ENCODE peak calls at places on chromosome 5, in nine cellular contexts. One of them, this sample, is unnamed.

GRCh38 chr5:90590-91547 is 1.1 kb upstream of the PLEKHG4B start:
- DNase-seq in neural progenitor cell: no peak
- DNase-seq in prostate gland: peak; percentile 15
- DNase-seq in mucosa of descending colon: no peak
- DNase-seq in HFF-Myc: no peak
- DNase-seq in epithelial cell of proximal tubule: no peak
- DNase-seq in heart right ventricle: no peak
- DNase-seq in fibroblast of the aortic adventitia: no peak
- DNase-seq in GM12865: no peak
- DNase-seq in this sample: no peak

GRCh38 chr5:10123254-10123989 is 126.3 kb downstream of the ATPSCKMT start:
- DNase-seq in neural progenitor cell: no peak
- DNase-seq in prostate gland: no peak
- DNase-seq in mucosa of descending colon: no peak
- DNase-seq in HFF-Myc: no peak
- DNase-seq in epithelial cell of proximal tubule: no peak
- DNase-seq in heart right ventricle: no peak
- DNase-seq in fibroblast of the aortic adventitia: no peak
- DNase-seq in GM12865: no peak
- DNase-seq in this sample: no peak

GRCh38 chr5:154850255-154851062 is at the start of gene FAXDC2:
- DNase-seq in neural progenitor cell: peak; percentile 75
- DNase-seq in prostate gland: peak; percentile 71
- DNase-seq in mucosa of descending colon: no peak
- DNase-seq in HFF-Myc: peak; percentile 80
- DNase-seq in epithelial cell of proximal tubule: no peak
- DNase-seq in heart right ventricle: peak; percentile 69
- DNase-seq in fibroblast of the aortic adventitia: peak; percentile 89
- DNase-seq in GM12865: no peak
- DNase-seq in this sample: peak; percentile 87

GRCh38 chr5:90133941-90134340 is 275.6 kb downstream of the CETN3 start:
- DNase-seq in neural progenitor cell: no peak
- DNase-seq in prostate gland: no peak
- DNase-seq in mucosa of descending colon: no peak
- DNase-seq in HFF-Myc: no peak
- DNase-seq in epithelial cell of proximal tubule: no peak
- DNase-seq in heart right ventricle: no peak
- DNase-seq in fibroblast of the aortic adventitia: no peak
- DNase-seq in GM12865: no peak
- DNase-seq in this sample: no peak

GRCh38 chr5:134043793-134044525 is 39.2 kb upstream of the VDAC1 start:
- DNase-seq in neural progenitor cell: no peak
- DNase-seq in prostate gland: no peak
- DNase-seq in mucosa of descending colon: no peak
- DNase-seq in HFF-Myc: no peak
- DNase-seq in epithelial cell of proximal tubule: no peak
- DNase-seq in heart right ventricle: no peak
- DNase-seq in fibroblast of the aortic adventitia: no peak
- DNase-seq in GM12865: no peak
- DNase-seq in this sample: no peak

GRCh38 chr5:122458278-122458872 is 146.3 kb downstream of the SNCAIP start:
- DNase-seq in neural progenitor cell: peak; percentile 49
- DNase-seq in prostate gland: no peak
- DNase-seq in mucosa of descending colon: no peak
- DNase-seq in HFF-Myc: no peak
- DNase-seq in epithelial cell of proximal tubule: no peak
- DNase-seq in heart right ventricle: no peak
- DNase-seq in fibroblast of the aortic adventitia: peak; percentile 32
- DNase-seq in GM12865: peak; percentile 38
- DNase-seq in this sample: no peak

GRCh38 chr5:15021286-15022046 is 149.9 kb upstream of the ANKH start:
- DNase-seq in neural progenitor cell: no peak
- DNase-seq in prostate gland: no peak
- DNase-seq in mucosa of descending colon: no peak
- DNase-seq in HFF-Myc: no peak
- DNase-seq in epithelial cell of proximal tubule: no peak
- DNase-seq in heart right ventricle: no peak
- DNase-seq in fibroblast of the aortic adventitia: peak; percentile 94
- DNase-seq in GM12865: no peak
- DNase-seq in this sample: peak; percentile 75

GRCh38 chr5:14107536-14107935 is 35.6 kb upstream of the TRIO start:
- DNase-seq in neural progenitor cell: no peak
- DNase-seq in prostate gland: no peak
- DNase-seq in mucosa of descending colon: no peak
- DNase-seq in HFF-Myc: no peak
- DNase-seq in epithelial cell of proximal tubule: no peak
- DNase-seq in heart right ventricle: no peak
- DNase-seq in fibroblast of the aortic adventitia: no peak
- DNase-seq in GM12865: no peak
- DNase-seq in this sample: no peak

GRCh38 chr5:88145603-88146467 is 122.8 kb downstream of the TMEM161B start:
- DNase-seq in neural progenitor cell: peak; percentile 67
- DNase-seq in prostate gland: no peak
- DNase-seq in mucosa of descending colon: no peak
- DNase-seq in HFF-Myc: no peak
- DNase-seq in epithelial cell of proximal tubule: no peak
- DNase-seq in heart right ventricle: no peak
- DNase-seq in fibroblast of the aortic adventitia: no peak
- DNase-seq in GM12865: peak; percentile 8
- DNase-seq in this sample: peak; percentile 41

GRCh38 chr5:2660305-2660704 is 91.2 kb downstream of the IRX2 start:
- DNase-seq in neural progenitor cell: peak; percentile 40
- DNase-seq in prostate gland: no peak
- DNase-seq in mucosa of descending colon: no peak
- DNase-seq in HFF-Myc: no peak
- DNase-seq in epithelial cell of proximal tubule: no peak
- DNase-seq in heart right ventricle: no peak
- DNase-seq in fibroblast of the aortic adventitia: no peak
- DNase-seq in GM12865: no peak
- DNase-seq in this sample: no peak

GRCh38 chr5:23330726-23331125 is 176.7 kb upstream of the PRDM9 start:
- DNase-seq in neural progenitor cell: no peak
- DNase-seq in prostate gland: no peak
- DNase-seq in mucosa of descending colon: no peak
- DNase-seq in HFF-Myc: no peak
- DNase-seq in epithelial cell of proximal tubule: no peak
- DNase-seq in heart right ventricle: no peak
- DNase-seq in fibroblast of the aortic adventitia: no peak
- DNase-seq in GM12865: no peak
- DNase-seq in this sample: no peak

GRCh38 chr5:23332650-23333251 is 174.7 kb upstream of the PRDM9 start:
- DNase-seq in neural progenitor cell: peak; percentile 48
- DNase-seq in prostate gland: no peak
- DNase-seq in mucosa of descending colon: no peak
- DNase-seq in HFF-Myc: no peak
- DNase-seq in epithelial cell of proximal tubule: no peak
- DNase-seq in heart right ventricle: no peak
- DNase-seq in fibroblast of the aortic adventitia: no peak
- DNase-seq in GM12865: no peak
- DNase-seq in this sample: peak; percentile 7
- TF ChIP-seq CTCF in neural progenitor cell: peak; percentile 64
- TF ChIP-seq CTCF in prostate gland: no peak
- TF ChIP-seq CTCF in mucosa of descending colon: no peak
- TF ChIP-seq CTCF in HFF-Myc: no peak
- TF ChIP-seq CTCF in epithelial cell of proximal tubule: peak; percentile 68
- TF ChIP-seq CTCF in heart right ventricle: peak; percentile 44
- TF ChIP-seq CTCF in fibroblast of the aortic adventitia: no peak
- TF ChIP-seq CTCF in GM12865: no peak
- TF ChIP-seq CTCF in this sample: no peak

DNA sequence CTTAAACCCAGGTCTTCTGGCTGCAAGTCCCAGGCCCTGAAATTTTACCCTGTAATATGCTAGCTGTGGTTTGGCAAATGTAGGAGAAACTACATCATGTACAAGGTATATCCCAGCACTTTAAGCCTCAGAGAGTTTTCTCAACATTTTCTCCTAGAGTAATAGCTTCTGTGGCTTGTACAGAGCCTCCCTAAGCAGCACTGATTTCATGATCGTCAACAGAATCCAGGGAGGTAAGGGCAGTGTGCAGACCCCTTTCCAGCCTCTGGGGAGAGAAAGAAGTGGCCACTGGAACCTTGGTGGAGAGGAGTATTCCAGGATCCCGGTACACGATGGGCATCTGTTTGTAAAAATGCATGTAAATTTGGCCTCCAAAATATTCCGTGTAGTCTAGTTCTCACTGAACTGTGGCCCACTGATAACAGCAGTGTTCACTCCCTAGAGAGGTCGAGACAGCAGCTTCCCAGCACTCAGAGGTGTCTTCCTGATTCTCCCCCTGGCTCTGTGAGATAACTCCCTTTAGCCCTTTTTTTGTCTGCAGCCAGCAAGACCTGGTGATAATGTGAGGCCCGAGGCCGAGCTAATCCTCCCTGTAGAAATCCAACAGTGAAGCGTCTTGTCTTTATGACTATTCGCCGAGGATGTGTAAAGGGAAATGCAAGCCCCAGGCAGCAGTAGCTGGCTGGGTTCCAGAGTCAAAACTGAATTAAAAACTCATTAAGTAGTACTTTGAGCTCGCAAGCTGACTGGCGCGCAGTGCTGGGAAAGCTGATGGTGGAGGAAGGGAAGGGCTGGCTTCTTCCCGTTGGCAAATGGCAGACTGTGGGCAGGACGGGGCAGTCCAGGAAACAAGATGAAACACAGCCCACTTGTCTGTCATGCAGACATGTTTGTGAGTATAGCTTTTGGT is 59.0 kb downstream of the MAP1B start:
- DNase-seq in neural progenitor cell: peak; percentile 80
- DNase-seq in prostate gland: peak; percentile 65
- DNase-seq in mucosa of descending colon: no peak
- DNase-seq in HFF-Myc: no peak
- DNase-seq in epithelial cell of proximal tubule: no peak
- DNase-seq in heart right ventricle: peak; percentile 36
- DNase-seq in fibroblast of the aortic adventitia: peak; percentile 70
- DNase-seq in GM12865: no peak
- DNase-seq in this sample: peak; percentile 93
- H3K4me3 ChIP-seq in neural progenitor cell: peak overlapping the region; percentile 9
- H3K4me3 ChIP-seq in prostate gland: no peak overlapping the region
- H3K4me3 ChIP-seq in mucosa of descending colon: no peak overlapping the region
- H3K4me3 ChIP-seq in HFF-Myc: no peak overlapping the region
- H3K4me3 ChIP-seq in epithelial cell of proximal tubule: peak overlapping the region; percentile 18
- H3K4me3 ChIP-seq in heart right ventricle: peak overlapping the region; percentile 15
- H3K4me3 ChIP-seq in fibroblast of the aortic adventitia: no peak overlapping the region
- H3K4me3 ChIP-seq in GM12865: no peak overlapping the region
- H3K4me3 ChIP-seq in this sample: no peak overlapping the region

GRCh38 chr5:93890657-93891056 is 149.3 kb upstream of the POU5F2 start:
- DNase-seq in neural progenitor cell: peak; percentile 64
- DNase-seq in prostate gland: no peak
- DNase-seq in mucosa of descending colon: no peak
- DNase-seq in HFF-Myc: no peak
- DNase-seq in epithelial cell of proximal tubule: no peak
- DNase-seq in heart right ventricle: no peak
- DNase-seq in fibroblast of the aortic adventitia: peak; percentile 41
- DNase-seq in GM12865: no peak
- DNase-seq in this sample: no peak

GRCh38 chr5:93891491-93892480 is 150.4 kb upstream of the POU5F2 start:
- DNase-seq in neural progenitor cell: peak; percentile 71
- DNase-seq in prostate gland: no peak
- DNase-seq in mucosa of descending colon: no peak
- DNase-seq in HFF-Myc: no peak
- DNase-seq in epithelial cell of proximal tubule: no peak
- DNase-seq in heart right ventricle: no peak
- DNase-seq in fibroblast of the aortic adventitia: no peak
- DNase-seq in GM12865: no peak
- DNase-seq in this sample: no peak

GRCh38 chr5:93893050-93893449 is 151.7 kb upstream of the POU5F2 start:
- DNase-seq in neural progenitor cell: no peak
- DNase-seq in prostate gland: no peak
- DNase-seq in mucosa of descending colon: no peak
- DNase-seq in HFF-Myc: no peak
- DNase-seq in epithelial cell of proximal tubule: no peak
- DNase-seq in heart right ventricle: no peak
- DNase-seq in fibroblast of the aortic adventitia: no peak
- DNase-seq in GM12865: no peak
- DNase-seq in this sample: no peak

GRCh38 chr5:93892481-93892880 is 151.1 kb upstream of the POU5F2 start:
- DNase-seq in neural progenitor cell: no peak
- DNase-seq in prostate gland: no peak
- DNase-seq in mucosa of descending colon: no peak
- DNase-seq in HFF-Myc: no peak
- DNase-seq in epithelial cell of proximal tubule: no peak
- DNase-seq in heart right ventricle: no peak
- DNase-seq in fibroblast of the aortic adventitia: no peak
- DNase-seq in GM12865: no peak
- DNase-seq in this sample: no peak

GRCh38 chr5:93894471-93895354 is 153.3 kb upstream of the POU5F2 start:
- DNase-seq in neural progenitor cell: no peak
- DNase-seq in prostate gland: no peak
- DNase-seq in mucosa of descending colon: no peak
- DNase-seq in HFF-Myc: no peak
- DNase-seq in epithelial cell of proximal tubule: no peak
- DNase-seq in heart right ventricle: no peak
- DNase-seq in fibroblast of the aortic adventitia: peak; percentile 27
- DNase-seq in GM12865: no peak
- DNase-seq in this sample: no peak
- TF ChIP-seq CTCF in neural progenitor cell: peak; percentile 57
- TF ChIP-seq CTCF in prostate gland: peak; percentile 20
- TF ChIP-seq CTCF in mucosa of descending colon: no peak
- TF ChIP-seq CTCF in HFF-Myc: peak; percentile 54
- TF ChIP-seq CTCF in epithelial cell of proximal tubule: peak; percentile 67
- TF ChIP-seq CTCF in heart right ventricle: peak; percentile 54
- TF ChIP-seq CTCF in fibroblast of the aortic adventitia: peak; percentile 68
- TF ChIP-seq CTCF in GM12865: no peak
- TF ChIP-seq CTCF in this sample: peak; percentile 67

DNA sequence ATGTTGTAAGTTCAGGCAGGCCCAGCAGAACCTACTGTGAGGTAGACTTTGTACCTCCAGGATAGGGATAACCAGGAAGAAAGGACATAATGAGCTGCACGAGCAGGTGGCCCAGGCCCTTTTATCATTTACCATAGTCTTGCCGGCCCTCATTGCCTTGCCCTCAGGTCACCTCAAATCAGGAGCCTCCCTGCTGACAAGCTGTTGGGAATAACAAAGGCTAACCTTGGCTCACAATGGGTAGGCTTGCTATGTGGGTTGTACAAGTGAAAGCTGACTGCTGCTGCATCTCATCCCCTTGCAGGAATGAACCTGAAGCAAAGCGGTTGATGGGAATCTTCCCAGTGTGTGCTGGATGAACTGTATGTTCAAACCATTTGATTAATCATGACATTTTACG is 159.5 kb upstream of the ACTBL2 start:
- DNase-seq in neural progenitor cell: no peak
- DNase-seq in prostate gland: no peak
- DNase-seq in mucosa of descending colon: no peak
- DNase-seq in HFF-Myc: no peak
- DNase-seq in epithelial cell of proximal tubule: no peak
- DNase-seq in heart right ventricle: no peak
- DNase-seq in fibroblast of the aortic adventitia: no peak
- DNase-seq in GM12865: no peak
- DNase-seq in this sample: no peak
- H3K4me3 ChIP-seq in neural progenitor cell: no peak overlapping the region
- H3K4me3 ChIP-seq in prostate gland: no peak overlapping the region
- H3K4me3 ChIP-seq in mucosa of descending colon: no peak overlapping the region
- H3K4me3 ChIP-seq in HFF-Myc: no peak overlapping the region
- H3K4me3 ChIP-seq in epithelial cell of proximal tubule: no peak overlapping the region
- H3K4me3 ChIP-seq in heart right ventricle: no peak overlapping the region
- H3K4me3 ChIP-seq in fibroblast of the aortic adventitia: no peak overlapping the region
- H3K4me3 ChIP-seq in GM12865: no peak overlapping the region
- H3K4me3 ChIP-seq in this sample: no peak overlapping the region